ENCODE peak calls at places on chromosome 16, in five cellular contexts. T is LNCaP clone FGC, B is endodermal cell, O is lower lobe of right lung, G is uterus. U is an unnamed sample.

GRCh38 chr16:3131755-3132377 is 3.0 kb upstream of the ZNF213 start:
- DNase-seq in G (no peak), T (no peak), O (no peak), B (peak; percentile 90), U (no peak)

GRCh38 chr16:69796285-69797118 is 34.4 kb downstream of the WWP2 start:
- DNase-seq in B (peak; percentile 70), O (no peak), G (peak; percentile 38), T (no peak), U (peak; percentile 36)

GRCh38 chr16:81531415-81531814 is 86.8 kb downstream of the CMIP start:
- DNase-seq in T (no peak), B (no peak), G (no peak), O (peak; percentile 64), U (peak; percentile 60)

GRCh38 chr16:27769561-27770222 is 219.7 kb downstream of the KATNIP start:
- DNase-seq in B (no peak), G (no peak), O (peak; percentile 24), T (no peak), U (no peak)

GRCh38 chr16:7713244-7713643 is 380.6 kb downstream of the RBFOX1 start:
- DNase-seq in T (no peak), B (no peak), O (no peak), G (no peak), U (no peak)

GRCh38 chr16:55035956-55036355 is 105.3 kb downstream of the IRX5 start:
- DNase-seq in T (no peak), O (no peak), G (no peak), B (peak; percentile 30), U (no peak)

GRCh38 chr16:4450921-4451619 is 23.4 kb downstream of the NMRAL1 start:
- DNase-seq in G (no peak), T (no peak), O (no peak), B (no peak), U (no peak)

GRCh38 chr16:20334396-20334795 is 7.1 kb upstream of the GP2 start:
- DNase-seq in G (no peak), O (no peak), T (no peak), B (no peak), U (no peak)

GRCh38 chr16:83953796-83954576 is 946 bp downstream of the OSGIN1 start:
- DNase-seq in O (no peak), T (peak; percentile 38), G (no peak), B (peak; percentile 76), U (peak; percentile 49)

GRCh38 chr16:3056336-3057180 is 8.9 kb upstream of the IL32 start:
- DNase-seq in T (no peak), G (no peak), B (no peak), O (no peak), U (no peak)

GRCh38 chr16:11800385-11800718 is 3.3 kb upstream of the ZC3H7A start:
- DNase-seq in O (no peak), G (no peak), T (no peak), B (no peak), U (no peak)

GRCh38 chr16:27174007-27174406 is 29.3 kb upstream of the KDM8 start:
- DNase-seq in G (no peak), T (peak; percentile 94), B (no peak), O (no peak), U (peak; percentile 63)

GRCh38 chr16:20944861-20945390 is 44.4 kb downstream of the LYRM1 start:
- DNase-seq in O (no peak), B (peak; percentile 50), G (no peak), T (no peak), U (no peak)

GRCh38 chr16:57870753-57871454 is 68.6 kb upstream of the KIFC3 start:
- DNase-seq in B (peak; percentile 9), O (no peak), G (no peak), T (no peak), U (no peak)

GRCh38 chr16:87344931-87345631 is 27.9 kb upstream of the C16orf95 start:
- DNase-seq in T (peak; percentile 27), O (peak; percentile 65), G (peak; percentile 42), B (no peak), U (no peak)

GRCh38 chr16:70438325-70438982 is 446 bp downstream of the ST3GAL2 start:
- DNase-seq in B (peak; percentile 71), G (peak; percentile 39), T (no peak), O (peak; percentile 63), U (no peak)

GRCh38 chr16:67100569-67101300 is 9.0 kb upstream of the PHAF1 start:
- DNase-seq in B (no peak), G (no peak), T (no peak), O (no peak), U (no peak)

GRCh38 chr16:69171325-69172095 is 15.5 kb upstream of the SNTB2 start:
- DNase-seq in G (no peak), B (no peak), O (no peak), T (no peak), U (no peak)

GRCh38 chr16:81583893-81584705 is 139.5 kb downstream of the CMIP start:
- DNase-seq in O (peak; percentile 73), B (no peak), G (no peak), T (no peak), U (no peak)

GRCh38 chr16:66007717-66008116 is 358.8 kb upstream of the CDH5 start:
- DNase-seq in T (no peak), B (peak; percentile 46), G (no peak), O (no peak), U (no peak)

GRCh38 chr16:49638696-49639629 is 216.9 kb downstream of the ZNF423 start:
- DNase-seq in G (no peak), O (no peak), T (no peak), B (peak; percentile 41), U (no peak)

GRCh38 chr16:13554643-13555042 is 365.3 kb upstream of the ERCC4 start:
- DNase-seq in B (no peak), O (no peak), G (no peak), T (no peak), U (no peak)

GRCh38 chr16:55471448-55472097 is 7.4 kb upstream of the MMP2 start:
- DNase-seq in O (no peak), T (no peak), G (no peak), B (no peak), U (no peak)

GRCh38 chr16:11094075-11094593 is 149.8 kb downstream of the CLEC16A start:
- DNase-seq in O (no peak), B (no peak), T (no peak), G (no peak), U (no peak)

GRCh38 chr16:50539822-50540710 is 8.1 kb upstream of the NKD1 start:
- DNase-seq in O (no peak), T (no peak), G (no peak), B (peak; percentile 76), U (no peak)

GRCh38 chr16:10324210-10324609 is 61.7 kb upstream of the ATF7IP2 start:
- DNase-seq in B (no peak), G (no peak), T (no peak), O (no peak), U (no peak)

GRCh38 chr16:47016700-47017133 is 43.2 kb upstream of the DNAJA2 start:
- DNase-seq in O (no peak), B (no peak), T (no peak), G (no peak), U (no peak)

GRCh38 chr16:23504076-23504452 is 6.2 kb downstream of the GGA2 start:
- DNase-seq in O (peak; percentile 53), G (peak; percentile 39), T (peak; percentile 39), B (no peak), U (peak; percentile 26)

GRCh38 chr16:50121278-50121677 is 31.8 kb upstream of the TENT4B start:
- DNase-seq in O (no peak), G (no peak), B (no peak), T (no peak), U (no peak)

GRCh38 chr16:30896203-30896889 is at the start of gene CTF1:
- DNase-seq in G (peak; percentile 91), T (no peak), O (peak; percentile 81), B (peak; percentile 93), U (peak; percentile 76)

GRCh38 chr16:73062640-73063283 is 14.8 kb upstream of the ZFHX3 start:
- DNase-seq in O (no peak), T (no peak), G (no peak), B (peak; percentile 88), U (no peak)
- H3K4me3 ChIP-seq in O (peak overlapping the region; percentile 42), T (no peak overlapping the region), G (no peak overlapping the region), B (peak overlapping the region; percentile 28), U (no peak overlapping the region)

DNA sequence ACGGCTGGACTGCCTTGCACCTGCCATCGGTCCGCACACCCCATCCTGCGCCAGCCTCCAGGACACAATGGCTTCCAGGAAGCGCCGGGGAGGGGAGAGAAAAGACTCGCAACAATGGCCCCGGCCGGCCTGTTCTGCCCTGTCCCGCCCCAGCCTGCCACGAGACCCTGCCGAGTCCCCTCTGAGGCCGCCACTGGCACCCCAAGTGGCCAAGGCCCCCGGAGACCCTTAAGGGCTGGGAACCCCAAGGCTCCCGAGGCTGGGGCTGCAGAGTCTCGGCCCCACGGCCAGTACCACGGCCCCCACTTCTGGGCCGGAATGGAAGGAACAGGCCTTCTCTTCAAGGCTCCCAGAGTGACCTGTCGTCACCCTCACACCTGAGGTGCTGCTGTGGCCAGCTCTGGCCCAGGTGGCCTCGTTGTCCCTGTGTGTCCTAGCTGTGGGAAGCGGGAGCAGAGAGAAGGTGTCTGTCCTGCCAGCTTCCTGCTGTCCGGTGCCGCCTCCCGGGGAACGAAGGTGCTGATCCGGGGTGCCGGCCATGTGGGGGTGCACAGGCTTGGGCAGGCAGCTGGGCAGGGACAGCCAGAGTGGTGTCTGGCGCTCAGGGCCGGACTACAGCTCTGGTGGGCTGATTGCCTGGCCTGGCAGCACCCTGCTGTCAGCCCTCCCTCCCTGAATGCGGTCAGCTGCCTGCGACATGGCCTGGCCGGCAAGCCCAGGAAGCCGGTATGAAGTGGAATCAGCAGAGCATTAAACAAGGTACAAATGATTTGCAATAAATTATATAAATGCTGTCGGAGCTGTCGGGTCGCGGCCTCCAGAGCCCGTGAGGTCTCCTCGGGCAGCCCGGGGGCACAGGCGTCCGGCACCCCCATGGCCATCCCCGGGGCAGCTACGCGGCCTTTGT is 8.2 kb upstream of the CACNA1H start:
- DNase-seq in T (no peak), O (no peak), G (no peak), B (no peak), U (no peak)
- H3K4me3 ChIP-seq in T (no peak overlapping the region), O (no peak overlapping the region), G (no peak overlapping the region), B (no peak overlapping the region), U (no peak overlapping the region)

GRCh38 chr16:1298406-1298805 is 11.0 kb upstream of the UBE2I start:
- DNase-seq in B (no peak), T (no peak), G (no peak), O (no peak), U (no peak)
- H3K4me3 ChIP-seq in B (no peak overlapping the region), T (no peak overlapping the region), G (no peak overlapping the region), O (no peak overlapping the region), U (no peak overlapping the region)

GRCh38 chr16:85206472-85207356 is 94.4 kb upstream of the CIBAR2 start:
- DNase-seq in O (peak; percentile 70), B (peak; percentile 71), G (peak; percentile 79), T (no peak), U (peak; percentile 38)

GRCh38 chr16:85209526-85210121 is 97.4 kb upstream of the CIBAR2 start:
- DNase-seq in B (no peak), O (no peak), T (no peak), G (no peak), U (no peak)

GRCh38 chr16:85207357-85207921 is 95.2 kb upstream of the CIBAR2 start:
- DNase-seq in B (no peak), T (no peak), O (no peak), G (no peak), U (no peak)

GRCh38 chr16:85208643-85209520 is 96.6 kb upstream of the CIBAR2 start:
- DNase-seq in B (no peak), O (no peak), T (no peak), G (no peak), U (no peak)

DNA sequence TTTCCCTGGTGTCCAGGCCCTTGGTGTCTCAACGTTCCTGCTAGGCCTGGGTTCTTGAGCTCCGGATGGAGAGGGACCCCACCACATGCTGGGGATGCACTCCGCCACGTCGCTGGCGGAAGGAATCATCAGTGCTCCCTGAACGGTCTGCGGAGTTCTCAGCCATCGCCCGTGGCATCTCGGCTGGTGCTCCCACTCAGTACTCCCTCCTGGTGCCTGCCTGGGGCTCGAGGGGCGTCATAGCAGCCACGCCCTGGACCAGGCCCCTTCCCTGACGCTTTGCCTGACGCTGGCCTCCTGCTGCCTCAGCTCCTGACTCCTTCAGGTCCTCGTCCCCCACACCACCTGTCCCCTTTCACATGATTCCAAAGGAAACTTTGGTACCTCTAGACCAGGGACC is 95.9 kb upstream of the CIBAR2 start:
- DNase-seq in G (no peak), O (no peak), T (no peak), B (no peak), U (no peak)
- H3K4me3 ChIP-seq in G (no peak overlapping the region), O (no peak overlapping the region), T (no peak overlapping the region), B (no peak overlapping the region), U (no peak overlapping the region)

U was measured in prostate gland.